ENCODE peak calls at places on chromosomes 11 and 22, in six cellular contexts. V is anterior cingulate cortex; B is astrocyte of the hippocampus; C is CD4-positive, alpha-beta T cell; M is activated T-cell treated with anti-CD3 and anti-CD28 coated beads for 48 hours; H is effector CD4-positive, alpha-beta T cell. I is an unnamed sample.

GRCh38 chr11:108486828-108487227 is 11.4 kb downstream of the POGLUT3 start:
- DNase-seq in V (no peak), B (no peak), C (no peak), M (no peak), H (no peak), I (no peak)

GRCh38 chr11:3152471-3153110 is 12.5 kb downstream of the OSBPL5 start:
- DNase-seq in V (no peak), B (peak), C (no peak), M (no peak), H (no peak), I (no peak)

GRCh38 chr22:18984564-18984963 is 48.5 kb upstream of the PRODH start:
- DNase-seq in V (no peak), B (no peak), C (no peak), M (no peak), H (no peak), I (no peak)

GRCh38 chr11:11748706-11749365 is 92.9 kb upstream of the USP47 start:
- DNase-seq in V (no peak), B (no peak), C (no peak), M (no peak), H (no peak), I (no peak)

GRCh38 chr11:102603091-102603490 is 22.0 kb downstream of the MMP20 start:
- DNase-seq in V (no peak), B (peak), C (no peak), M (no peak), H (no peak), I (no peak)

GRCh38 chr22:49433717-49434611 is 393.7 kb downstream of the BRD1 start:
- DNase-seq in V (no peak), B (no peak), C (no peak), M (no peak), H (no peak), I (no peak)

GRCh38 chr11:63769044-63769718 is 606 bp upstream of the ZFTA start:
- DNase-seq in V (no peak), B (peak), C (no peak), M (peak), H (no peak), I (no peak)

GRCh38 chr22:22203048-22203971 is 41.3 kb upstream of the VPREB1 start:
- DNase-seq in V (no peak), B (no peak), C (no peak), M (no peak), H (no peak), I (no peak)

GRCh38 chr11:79170289-79170688 is 270.5 kb downstream of the TENM4 start:
- DNase-seq in V (no peak), B (no peak), C (no peak), M (no peak), H (no peak), I (no peak)

GRCh38 chr11:40291304-40292100 is 1168.0 kb downstream of the LRRC4C start:
- DNase-seq in V (no peak), B (no peak), C (no peak), M (no peak), H (no peak), I (no peak)

GRCh38 chr11:32045456-32045855 is 45.4 kb upstream of the RCN1 start:
- DNase-seq in V (no peak), B (no peak), C (no peak), M (no peak), H (no peak), I (no peak)

GRCh38 chr11:25981998-25982397 is 349.9 kb upstream of the ANO3 start:
- DNase-seq in V (no peak), B (peak), C (no peak), M (no peak), H (no peak), I (peak)

GRCh38 chr11:86742436-86742805 is 57.9 kb upstream of the PRSS23 start:
- DNase-seq in V (no peak), B (no peak), C (no peak), M (no peak), H (no peak), I (no peak)

GRCh38 chr11:95419915-95420314 is 188.9 kb upstream of the SESN3 start:
- DNase-seq in V (no peak), B (peak), C (no peak), M (no peak), H (no peak), I (no peak)

GRCh38 chr11:3824714-3825472 is 15.9 kb downstream of the RHOG start:
- DNase-seq in V (no peak), B (peak), C (peak), M (peak), H (peak), I (peak)